ENCODE peak calls at places on chromosome 16, in seven cellular contexts. C is heart left ventricle, J is adrenal gland, N is erythroblast, X is A549, R is endothelial cell of umbilical vein, I is body of pancreas. S is an unnamed sample.

GRCh38 chr16:28986492-28986891 is 1.6 kb downstream of the LAT start:
- DNase-seq in R (no peak), I (no peak), X (no peak), C (no peak), J (no peak), N (no peak), S (no peak)

GRCh38 chr16:10037771-10038170 is 144.5 kb downstream of the GRIN2A start:
- DNase-seq in X (no peak), C (no peak), N (no peak), J (no peak), I (no peak), R (no peak), S (no peak)

GRCh38 chr16:49484454-49484853 is 110.8 kb downstream of the C16orf78 start:
- DNase-seq in I (peak; percentile 83), X (peak; percentile 46), R (no peak), N (peak; percentile 12), C (peak; percentile 70), J (peak; percentile 78), S (peak; percentile 22)

GRCh38 chr16:75289189-75289588 is 37.8 kb upstream of the BCAR1 start:
- DNase-seq in I (peak; percentile 25), J (no peak), C (peak; percentile 57), X (no peak), R (peak; percentile 88), N (no peak), S (no peak)

GRCh38 chr16:84959784-84960417 is 51.4 kb downstream of the ZDHHC7 start:
- DNase-seq in R (no peak), X (no peak), N (no peak), J (no peak), I (no peak), C (no peak), S (no peak)

GRCh38 chr16:84689126-84689525 is 10.7 kb upstream of the USP10 start:
- DNase-seq in R (peak; percentile 83), I (no peak), C (no peak), X (no peak), J (no peak), N (no peak), S (no peak)

GRCh38 chr16:30473231-30474061 is 904 bp downstream of the ITGAL start:
- DNase-seq in X (no peak), I (no peak), R (no peak), J (no peak), C (no peak), N (no peak), S (no peak)

GRCh38 chr16:14362774-14363371 is 267.2 kb downstream of the PARN start:
- DNase-seq in C (no peak), X (no peak), I (no peak), N (no peak), J (no peak), R (no peak), S (no peak)

GRCh38 chr16:68992521-68992920 is 112.9 kb upstream of the HAS3 start:
- DNase-seq in J (no peak), I (no peak), N (no peak), R (peak; percentile 66), X (peak; percentile 46), C (no peak), S (no peak)

GRCh38 chr16:81266680-81267095 is 28.2 kb downstream of the BCO1 start:
- DNase-seq in R (no peak), X (no peak), J (no peak), N (no peak), I (no peak), C (no peak), S (no peak)

GRCh38 chr16:23534868-23535860 is 22.0 kb downstream of the EARS2 start:
- DNase-seq in J (no peak), I (no peak), N (no peak), X (no peak), R (no peak), C (no peak), S (no peak)

GRCh38 chr16:75052481-75053211 is 53.8 kb downstream of the ZNRF1 start:
- DNase-seq in R (no peak), N (peak; percentile 34), J (no peak), I (no peak), X (no peak), C (no peak), S (no peak)

GRCh38 chr16:17470002-17470870 is 524 bp downstream of the XYLT1 start:
- DNase-seq in I (peak; percentile 26), R (no peak), J (peak; percentile 31), C (peak; percentile 19), X (peak; percentile 13), N (no peak), S (no peak)

GRCh38 chr16:19108409-19109287 is 5.1 kb upstream of the ITPRIPL2 start:
- DNase-seq in N (no peak), X (no peak), R (peak; percentile 64), C (no peak), I (no peak), J (no peak), S (no peak)

GRCh38 chr16:20073203-20074088 is at the start of gene GPR139:
- DNase-seq in X (no peak), J (no peak), R (no peak), N (no peak), C (no peak), I (no peak), S (no peak)

GRCh38 chr16:975313-975690 is 4.5 kb upstream of the LMF1 start:
- DNase-seq in I (no peak), N (no peak), X (no peak), R (no peak), C (no peak), J (no peak), S (no peak)

GRCh38 chr16:976389-976931 is 5.1 kb upstream of the SOX8 start:
- DNase-seq in X (no peak), C (no peak), R (no peak), N (no peak), J (no peak), I (no peak), S (no peak)

GRCh38 chr16:978403-978802 is 3.2 kb upstream of the SOX8 start:
- DNase-seq in N (no peak), C (no peak), I (no peak), J (no peak), X (no peak), R (no peak), S (no peak)

GRCh38 chr16:977896-978295 is 3.7 kb upstream of the SOX8 start:
- DNase-seq in X (no peak), I (no peak), J (no peak), N (no peak), C (no peak), R (no peak), S (no peak)

DNA sequence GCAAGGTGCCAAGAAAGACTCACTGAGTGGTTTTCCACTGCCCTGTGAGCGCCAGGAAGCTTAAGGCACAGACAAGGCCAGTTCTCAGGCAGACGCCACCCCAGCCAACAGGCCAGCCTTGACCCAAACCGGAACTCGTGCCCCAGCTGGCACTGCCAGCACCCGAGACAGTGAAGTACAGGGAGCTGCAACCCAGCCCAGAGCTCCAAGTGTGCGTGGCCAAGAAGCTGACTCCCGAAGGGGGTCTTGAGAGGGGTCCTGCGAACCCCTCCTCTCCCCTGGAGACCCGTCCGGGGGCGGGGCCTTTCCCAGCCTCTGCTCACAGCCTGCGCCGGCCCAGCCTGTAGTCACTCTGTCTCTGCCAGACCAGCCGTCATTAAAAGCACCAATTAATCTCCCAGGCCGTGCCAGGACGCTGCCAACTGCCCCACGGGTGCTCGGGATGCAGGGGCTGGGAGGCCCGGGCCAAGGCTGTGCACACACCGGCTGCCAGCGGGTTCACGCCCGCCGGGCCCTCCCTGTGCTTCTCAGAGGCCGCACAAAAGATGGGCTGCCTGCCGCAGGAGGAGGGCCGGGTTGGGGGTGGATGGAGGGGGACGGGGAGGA is 4.4 kb upstream of the SOX8 start:
- DNase-seq in C (no peak), N (no peak), I (peak; percentile 82), X (no peak), R (no peak), J (peak; percentile 96), S (peak; percentile 36)
- TF ChIP-seq POLR2A in C (no peak), N (no peak), I (no peak), X (no peak), R (no peak), J (no peak), S (no peak)

DNA sequence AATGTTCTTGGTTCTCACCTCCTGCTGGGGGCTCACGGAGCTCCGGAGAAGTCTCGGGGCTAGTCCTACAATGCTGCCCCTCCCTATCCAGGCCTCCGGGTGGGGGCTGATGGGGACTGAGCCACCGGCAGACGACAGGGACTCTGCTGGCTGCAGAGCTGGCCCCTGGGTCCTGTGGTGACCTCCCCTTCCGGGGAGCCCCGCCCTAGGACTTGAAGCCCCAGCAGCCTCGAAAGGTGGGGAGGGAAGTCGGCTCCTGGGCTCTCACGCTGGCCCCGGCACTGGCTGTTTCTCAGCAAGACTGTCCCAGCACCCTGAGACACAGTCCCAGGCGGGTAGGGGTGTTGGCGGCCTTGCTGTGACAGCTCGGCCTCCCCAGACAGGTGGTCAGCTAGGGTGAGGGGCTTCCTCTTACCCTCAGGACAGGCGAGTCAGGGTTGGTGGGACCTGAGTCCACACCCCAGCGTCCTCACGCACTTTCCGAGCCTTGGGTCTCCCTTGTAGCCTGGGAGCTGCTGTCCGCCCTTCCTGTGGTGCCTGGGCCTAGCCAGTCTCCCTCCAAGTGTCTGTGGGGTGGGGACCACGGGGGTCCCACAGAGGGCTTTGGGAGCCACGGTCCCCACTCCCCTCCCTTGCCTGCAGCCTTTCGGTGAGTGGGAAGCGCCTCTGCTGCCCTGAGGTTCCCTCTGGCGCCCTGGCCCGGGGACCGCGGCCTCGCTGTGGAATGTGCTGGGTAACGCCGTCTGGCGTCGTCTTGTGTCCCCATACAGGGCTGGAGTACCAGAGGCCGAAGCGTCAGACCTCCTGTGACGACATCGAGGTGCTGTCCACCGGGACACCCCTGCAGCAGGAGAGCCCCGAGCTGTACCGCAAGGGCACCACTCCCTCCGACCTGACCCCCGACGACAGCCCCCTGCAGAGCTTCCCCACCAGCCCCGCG is 76.6 kb downstream of the KLHDC4 start:
- DNase-seq in X (no peak), N (no peak), I (no peak), J (no peak), C (no peak), R (no peak), S (no peak)
- TF ChIP-seq POLR2A in X (no peak), N (no peak), I (no peak), J (no peak), C (no peak), R (no peak), S (no peak)

GRCh38 chr16:73057369-73058210 is 9.7 kb upstream of the ZFHX3 start:
- DNase-seq in I (no peak), R (peak; percentile 52), N (peak; percentile 36), X (no peak), C (peak; percentile 49), J (peak; percentile 42), S (no peak)
- TF ChIP-seq POLR2A in I (peak; percentile 37), R (peak; percentile 53), N (no peak), X (peak; percentile 21), C (peak; percentile 13), J (no peak), S (peak; percentile 49)

DNA sequence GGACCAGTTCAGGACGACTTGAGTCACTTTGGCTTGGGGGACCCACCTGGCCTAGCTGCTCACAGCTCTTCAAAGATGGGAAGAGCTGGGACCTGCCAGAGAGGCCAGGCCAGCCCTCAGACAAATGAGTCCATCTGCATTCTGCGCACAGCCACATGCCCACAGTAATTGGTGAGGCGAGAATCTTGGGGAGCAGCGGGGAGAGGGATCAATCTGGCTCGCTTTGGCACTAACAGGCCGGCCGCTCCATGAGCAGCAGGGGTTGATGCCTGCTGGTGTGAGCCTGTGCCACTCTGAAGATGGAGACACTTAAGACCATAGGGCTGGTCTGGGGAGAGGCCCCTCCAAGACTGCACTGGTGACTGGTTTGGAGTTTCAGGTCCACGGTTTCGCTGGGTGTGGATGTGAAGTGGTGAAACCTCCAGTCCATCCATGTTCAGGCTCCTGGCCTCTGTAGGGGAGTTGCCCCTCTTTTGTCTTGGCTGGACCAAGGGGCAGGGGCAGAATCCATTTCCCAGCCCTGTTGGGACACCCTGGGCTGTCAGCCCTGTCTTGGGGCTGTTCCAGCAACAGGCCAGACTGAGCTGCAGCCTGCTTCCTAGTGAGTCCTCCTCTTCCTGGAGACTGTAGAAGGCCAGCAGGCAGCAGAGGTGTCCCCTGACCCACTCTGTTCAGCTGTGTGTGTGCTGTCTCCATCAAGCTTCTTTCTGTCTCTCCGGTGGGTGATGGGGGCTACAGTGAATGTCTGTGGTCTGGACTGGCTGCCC is 7.3 kb downstream of the CTRL start:
- DNase-seq in C (no peak), X (no peak), J (no peak), R (no peak), I (peak; percentile 41), N (no peak), S (no peak)
- TF ChIP-seq POLR2A in C (no peak), X (no peak), J (no peak), R (no peak), I (peak; percentile 50), N (no peak), S (no peak)